ENCODE peak calls at places on chromosomes 3 and 15, in ten cellular contexts. One of them, this sample, is unnamed.
A peak's percentile ranks its signal among the peaks of the same experiment; 100 is the strongest.

GRCh38 chr3:178808748-178809147 is 262.9 kb downstream of the ZMAT3 start:
- DNase-seq in ACHN: no peak
- DNase-seq in OCI-LY7: no peak
- DNase-seq in stimulated activated CD4-positive, alpha-beta T cell treated with anti-CD3 and anti-CD28 coated beads, TNF-alpha, amount 100 ng/mL, for 1 hour: no peak
- DNase-seq in ELF-1: no peak
- DNase-seq in activated CD8-positive, alpha-beta memory T cell treated with anti-CD3 and anti-CD28 coated beads, Interleukin-2, amount 50 U/mL, for 48 hours: no peak
- DNase-seq in SJCRH30: no peak
- DNase-seq in retina: no peak
- DNase-seq in fibroblast of mammary gland: no peak
- DNase-seq in NCI-H1436: no peak
- DNase-seq in this sample: no peak

GRCh38 chr15:101090460-101090853 is 161.4 kb downstream of the CHSY1 start:
- DNase-seq in SJCRH30: peak; percentile 61
- DNase-seq in ACHN: no peak
- DNase-seq in retina: no peak
- DNase-seq in OCI-LY7: no peak
- DNase-seq in activated CD8-positive, alpha-beta memory T cell treated with anti-CD3 and anti-CD28 coated beads, Interleukin-2, amount 50 U/mL, for 48 hours: no peak
- DNase-seq in ELF-1: no peak
- DNase-seq in NCI-H1436: no peak
- DNase-seq in stimulated activated CD4-positive, alpha-beta T cell treated with anti-CD3 and anti-CD28 coated beads, TNF-alpha, amount 100 ng/mL, for 1 hour: no peak
- DNase-seq in fibroblast of mammary gland: no peak
- DNase-seq in this sample: no peak

GRCh38 chr15:60137711-60138396 is 133.7 kb downstream of the FOXB1 start:
- DNase-seq in NCI-H1436: no peak
- DNase-seq in SJCRH30: peak; percentile 15
- DNase-seq in fibroblast of mammary gland: peak; percentile 8
- DNase-seq in retina: no peak
- DNase-seq in stimulated activated CD4-positive, alpha-beta T cell treated with anti-CD3 and anti-CD28 coated beads, TNF-alpha, amount 100 ng/mL, for 1 hour: no peak
- DNase-seq in ELF-1: peak; percentile 13
- DNase-seq in ACHN: peak; percentile 69
- DNase-seq in activated CD8-positive, alpha-beta memory T cell treated with anti-CD3 and anti-CD28 coated beads, Interleukin-2, amount 50 U/mL, for 48 hours: no peak
- DNase-seq in OCI-LY7: no peak
- DNase-seq in this sample: no peak

GRCh38 chr15:63348392-63348791 is 33.3 kb downstream of the CA12 start:
- DNase-seq in OCI-LY7: no peak
- DNase-seq in stimulated activated CD4-positive, alpha-beta T cell treated with anti-CD3 and anti-CD28 coated beads, TNF-alpha, amount 100 ng/mL, for 1 hour: no peak
- DNase-seq in activated CD8-positive, alpha-beta memory T cell treated with anti-CD3 and anti-CD28 coated beads, Interleukin-2, amount 50 U/mL, for 48 hours: no peak
- DNase-seq in ELF-1: no peak
- DNase-seq in fibroblast of mammary gland: peak; percentile 56
- DNase-seq in SJCRH30: peak; percentile 42
- DNase-seq in NCI-H1436: no peak
- DNase-seq in ACHN: peak; percentile 69
- DNase-seq in retina: no peak
- DNase-seq in this sample: peak; percentile 79

GRCh38 chr3:134232976-134233375 is 17.7 kb downstream of the RYK start:
- DNase-seq in stimulated activated CD4-positive, alpha-beta T cell treated with anti-CD3 and anti-CD28 coated beads, TNF-alpha, amount 100 ng/mL, for 1 hour: no peak
- DNase-seq in ELF-1: no peak
- DNase-seq in fibroblast of mammary gland: no peak
- DNase-seq in SJCRH30: no peak
- DNase-seq in ACHN: no peak
- DNase-seq in activated CD8-positive, alpha-beta memory T cell treated with anti-CD3 and anti-CD28 coated beads, Interleukin-2, amount 50 U/mL, for 48 hours: no peak
- DNase-seq in NCI-H1436: no peak
- DNase-seq in retina: no peak
- DNase-seq in OCI-LY7: no peak
- DNase-seq in this sample: no peak

GRCh38 chr3:53134631-53135232 is 4.5 kb upstream of the RFT1 start:
- DNase-seq in SJCRH30: peak; percentile 69
- DNase-seq in fibroblast of mammary gland: peak; percentile 65
- DNase-seq in ELF-1: peak; percentile 86
- DNase-seq in retina: peak; percentile 64
- DNase-seq in NCI-H1436: peak; percentile 19
- DNase-seq in stimulated activated CD4-positive, alpha-beta T cell treated with anti-CD3 and anti-CD28 coated beads, TNF-alpha, amount 100 ng/mL, for 1 hour: peak; percentile 38
- DNase-seq in activated CD8-positive, alpha-beta memory T cell treated with anti-CD3 and anti-CD28 coated beads, Interleukin-2, amount 50 U/mL, for 48 hours: peak; percentile 81
- DNase-seq in OCI-LY7: peak; percentile 85
- DNase-seq in ACHN: peak; percentile 65
- DNase-seq in this sample: no peak

GRCh38 chr3:32453346-32453745 is 49.3 kb downstream of the CMTM6 start:
- DNase-seq in OCI-LY7: no peak
- DNase-seq in fibroblast of mammary gland: peak; percentile 57
- DNase-seq in ELF-1: no peak
- DNase-seq in activated CD8-positive, alpha-beta memory T cell treated with anti-CD3 and anti-CD28 coated beads, Interleukin-2, amount 50 U/mL, for 48 hours: peak; percentile 13
- DNase-seq in SJCRH30: no peak
- DNase-seq in NCI-H1436: no peak
- DNase-seq in stimulated activated CD4-positive, alpha-beta T cell treated with anti-CD3 and anti-CD28 coated beads, TNF-alpha, amount 100 ng/mL, for 1 hour: no peak
- DNase-seq in retina: no peak
- DNase-seq in ACHN: no peak
- DNase-seq in this sample: peak; percentile 52

GRCh38 chr15:98647026-98647773 is 1.1 kb upstream of the IGF1R start:
- DNase-seq in ELF-1: peak; percentile 77
- DNase-seq in fibroblast of mammary gland: peak; percentile 60
- DNase-seq in ACHN: peak; percentile 84
- DNase-seq in OCI-LY7: peak; percentile 81
- DNase-seq in stimulated activated CD4-positive, alpha-beta T cell treated with anti-CD3 and anti-CD28 coated beads, TNF-alpha, amount 100 ng/mL, for 1 hour: peak; percentile 54
- DNase-seq in activated CD8-positive, alpha-beta memory T cell treated with anti-CD3 and anti-CD28 coated beads, Interleukin-2, amount 50 U/mL, for 48 hours: peak; percentile 83
- DNase-seq in retina: peak; percentile 90
- DNase-seq in NCI-H1436: no peak
- DNase-seq in SJCRH30: peak; percentile 88
- DNase-seq in this sample: no peak

GRCh38 chr3:159366476-159366875 is 564.6 kb downstream of the MFSD1 start:
- DNase-seq in ACHN: no peak
- DNase-seq in retina: no peak
- DNase-seq in OCI-LY7: no peak
- DNase-seq in activated CD8-positive, alpha-beta memory T cell treated with anti-CD3 and anti-CD28 coated beads, Interleukin-2, amount 50 U/mL, for 48 hours: no peak
- DNase-seq in ELF-1: no peak
- DNase-seq in NCI-H1436: no peak
- DNase-seq in fibroblast of mammary gland: no peak
- DNase-seq in SJCRH30: no peak
- DNase-seq in stimulated activated CD4-positive, alpha-beta T cell treated with anti-CD3 and anti-CD28 coated beads, TNF-alpha, amount 100 ng/mL, for 1 hour: no peak
- DNase-seq in this sample: no peak

GRCh38 chr3:171245796-171246453 is 214.3 kb downstream of the TNIK start:
- DNase-seq in OCI-LY7: no peak
- DNase-seq in stimulated activated CD4-positive, alpha-beta T cell treated with anti-CD3 and anti-CD28 coated beads, TNF-alpha, amount 100 ng/mL, for 1 hour: no peak
- DNase-seq in NCI-H1436: no peak
- DNase-seq in activated CD8-positive, alpha-beta memory T cell treated with anti-CD3 and anti-CD28 coated beads, Interleukin-2, amount 50 U/mL, for 48 hours: no peak
- DNase-seq in retina: no peak
- DNase-seq in ELF-1: no peak
- DNase-seq in fibroblast of mammary gland: no peak
- DNase-seq in SJCRH30: no peak
- DNase-seq in ACHN: no peak
- DNase-seq in this sample: no peak

GRCh38 chr3:3189961-3190360 is 10.5 kb upstream of the CRBN start:
- DNase-seq in activated CD8-positive, alpha-beta memory T cell treated with anti-CD3 and anti-CD28 coated beads, Interleukin-2, amount 50 U/mL, for 48 hours: no peak
- DNase-seq in stimulated activated CD4-positive, alpha-beta T cell treated with anti-CD3 and anti-CD28 coated beads, TNF-alpha, amount 100 ng/mL, for 1 hour: no peak
- DNase-seq in retina: no peak
- DNase-seq in ELF-1: no peak
- DNase-seq in fibroblast of mammary gland: peak; percentile 7
- DNase-seq in ACHN: no peak
- DNase-seq in SJCRH30: no peak
- DNase-seq in OCI-LY7: no peak
- DNase-seq in NCI-H1436: no peak
- DNase-seq in this sample: no peak

GRCh38 chr3:69901802-69902201 is 97.7 kb upstream of the SAMMSON start:
- DNase-seq in OCI-LY7: no peak
- DNase-seq in activated CD8-positive, alpha-beta memory T cell treated with anti-CD3 and anti-CD28 coated beads, Interleukin-2, amount 50 U/mL, for 48 hours: no peak
- DNase-seq in retina: no peak
- DNase-seq in NCI-H1436: no peak
- DNase-seq in stimulated activated CD4-positive, alpha-beta T cell treated with anti-CD3 and anti-CD28 coated beads, TNF-alpha, amount 100 ng/mL, for 1 hour: no peak
- DNase-seq in SJCRH30: no peak
- DNase-seq in ACHN: no peak
- DNase-seq in fibroblast of mammary gland: no peak
- DNase-seq in ELF-1: no peak
- DNase-seq in this sample: no peak

GRCh38 chr3:85652322-85652721 is 693.5 kb downstream of the CADM2 start:
- DNase-seq in ACHN: no peak
- DNase-seq in SJCRH30: no peak
- DNase-seq in OCI-LY7: no peak
- DNase-seq in retina: no peak
- DNase-seq in NCI-H1436: no peak
- DNase-seq in fibroblast of mammary gland: no peak
- DNase-seq in activated CD8-positive, alpha-beta memory T cell treated with anti-CD3 and anti-CD28 coated beads, Interleukin-2, amount 50 U/mL, for 48 hours: no peak
- DNase-seq in stimulated activated CD4-positive, alpha-beta T cell treated with anti-CD3 and anti-CD28 coated beads, TNF-alpha, amount 100 ng/mL, for 1 hour: no peak
- DNase-seq in ELF-1: no peak
- DNase-seq in this sample: no peak

GRCh38 chr3:46296826-46297225 is 54.6 kb downstream of the CCR3 start:
- DNase-seq in NCI-H1436: no peak
- DNase-seq in OCI-LY7: no peak
- DNase-seq in fibroblast of mammary gland: no peak
- DNase-seq in stimulated activated CD4-positive, alpha-beta T cell treated with anti-CD3 and anti-CD28 coated beads, TNF-alpha, amount 100 ng/mL, for 1 hour: no peak
- DNase-seq in SJCRH30: no peak
- DNase-seq in ELF-1: no peak
- DNase-seq in retina: no peak
- DNase-seq in ACHN: no peak
- DNase-seq in activated CD8-positive, alpha-beta memory T cell treated with anti-CD3 and anti-CD28 coated beads, Interleukin-2, amount 50 U/mL, for 48 hours: no peak
- DNase-seq in this sample: no peak

GRCh38 chr3:27452368-27453090 is 31.7 kb downstream of the SLC4A7 start:
- DNase-seq in ACHN: no peak
- DNase-seq in SJCRH30: no peak
- DNase-seq in stimulated activated CD4-positive, alpha-beta T cell treated with anti-CD3 and anti-CD28 coated beads, TNF-alpha, amount 100 ng/mL, for 1 hour: no peak
- DNase-seq in fibroblast of mammary gland: no peak
- DNase-seq in OCI-LY7: no peak
- DNase-seq in ELF-1: no peak
- DNase-seq in retina: no peak
- DNase-seq in NCI-H1436: no peak
- DNase-seq in activated CD8-positive, alpha-beta memory T cell treated with anti-CD3 and anti-CD28 coated beads, Interleukin-2, amount 50 U/mL, for 48 hours: no peak
- DNase-seq in this sample: no peak

GRCh38 chr3:53254810-53255359 is 937 bp downstream of the TKT start:
- DNase-seq in stimulated activated CD4-positive, alpha-beta T cell treated with anti-CD3 and anti-CD28 coated beads, TNF-alpha, amount 100 ng/mL, for 1 hour: peak; percentile 30
- DNase-seq in NCI-H1436: peak; percentile 3
- DNase-seq in ACHN: peak; percentile 49
- DNase-seq in retina: peak; percentile 80
- DNase-seq in OCI-LY7: peak; percentile 78
- DNase-seq in SJCRH30: peak; percentile 71
- DNase-seq in fibroblast of mammary gland: peak; percentile 51
- DNase-seq in activated CD8-positive, alpha-beta memory T cell treated with anti-CD3 and anti-CD28 coated beads, Interleukin-2, amount 50 U/mL, for 48 hours: peak; percentile 81
- DNase-seq in ELF-1: peak; percentile 83
- DNase-seq in this sample: no peak

GRCh38 chr15:37291920-37292319 is 191.6 kb upstream of the MEIS2 start:
- DNase-seq in OCI-LY7: no peak
- DNase-seq in NCI-H1436: no peak
- DNase-seq in retina: no peak
- DNase-seq in stimulated activated CD4-positive, alpha-beta T cell treated with anti-CD3 and anti-CD28 coated beads, TNF-alpha, amount 100 ng/mL, for 1 hour: no peak
- DNase-seq in ELF-1: no peak
- DNase-seq in fibroblast of mammary gland: no peak
- DNase-seq in activated CD8-positive, alpha-beta memory T cell treated with anti-CD3 and anti-CD28 coated beads, Interleukin-2, amount 50 U/mL, for 48 hours: no peak
- DNase-seq in ACHN: no peak
- DNase-seq in SJCRH30: no peak
- DNase-seq in this sample: no peak

GRCh38 chr3:164222200-164222599 is 856.1 kb downstream of the SI start:
- DNase-seq in fibroblast of mammary gland: no peak
- DNase-seq in activated CD8-positive, alpha-beta memory T cell treated with anti-CD3 and anti-CD28 coated beads, Interleukin-2, amount 50 U/mL, for 48 hours: no peak
- DNase-seq in SJCRH30: peak; percentile 14
- DNase-seq in retina: peak; percentile 12
- DNase-seq in ELF-1: no peak
- DNase-seq in stimulated activated CD4-positive, alpha-beta T cell treated with anti-CD3 and anti-CD28 coated beads, TNF-alpha, amount 100 ng/mL, for 1 hour: no peak
- DNase-seq in NCI-H1436: no peak
- DNase-seq in ACHN: no peak
- DNase-seq in OCI-LY7: no peak
- DNase-seq in this sample: peak; percentile 71

GRCh38 chr3:66418432-66419052 is 82.3 kb downstream of the LRIG1 start:
- DNase-seq in activated CD8-positive, alpha-beta memory T cell treated with anti-CD3 and anti-CD28 coated beads, Interleukin-2, amount 50 U/mL, for 48 hours: no peak
- DNase-seq in ELF-1: no peak
- DNase-seq in ACHN: no peak
- DNase-seq in fibroblast of mammary gland: no peak
- DNase-seq in stimulated activated CD4-positive, alpha-beta T cell treated with anti-CD3 and anti-CD28 coated beads, TNF-alpha, amount 100 ng/mL, for 1 hour: no peak
- DNase-seq in OCI-LY7: no peak
- DNase-seq in NCI-H1436: no peak
- DNase-seq in retina: no peak
- DNase-seq in SJCRH30: no peak
- DNase-seq in this sample: no peak

GRCh38 chr3:3705090-3705775 is 94.0 kb upstream of the LRRN1 start:
- DNase-seq in stimulated activated CD4-positive, alpha-beta T cell treated with anti-CD3 and anti-CD28 coated beads, TNF-alpha, amount 100 ng/mL, for 1 hour: no peak
- DNase-seq in NCI-H1436: no peak
- DNase-seq in fibroblast of mammary gland: no peak
- DNase-seq in activated CD8-positive, alpha-beta memory T cell treated with anti-CD3 and anti-CD28 coated beads, Interleukin-2, amount 50 U/mL, for 48 hours: no peak
- DNase-seq in ACHN: no peak
- DNase-seq in ELF-1: no peak
- DNase-seq in retina: no peak
- DNase-seq in OCI-LY7: no peak
- DNase-seq in SJCRH30: peak; percentile 68
- DNase-seq in this sample: no peak

GRCh38 chr3:31957106-31957505 is 24.0 kb downstream of the OSBPL10 start:
- DNase-seq in NCI-H1436: no peak
- DNase-seq in ELF-1: no peak
- DNase-seq in stimulated activated CD4-positive, alpha-beta T cell treated with anti-CD3 and anti-CD28 coated beads, TNF-alpha, amount 100 ng/mL, for 1 hour: no peak
- DNase-seq in ACHN: no peak
- DNase-seq in OCI-LY7: no peak
- DNase-seq in activated CD8-positive, alpha-beta memory T cell treated with anti-CD3 and anti-CD28 coated beads, Interleukin-2, amount 50 U/mL, for 48 hours: no peak
- DNase-seq in retina: no peak
- DNase-seq in SJCRH30: peak; percentile 9
- DNase-seq in fibroblast of mammary gland: peak; percentile 70
- DNase-seq in this sample: no peak

GRCh38 chr15:73989001-73989798 is 2.9 kb downstream of the STOML1 start:
- DNase-seq in OCI-LY7: no peak
- DNase-seq in retina: no peak
- DNase-seq in ELF-1: no peak
- DNase-seq in stimulated activated CD4-positive, alpha-beta T cell treated with anti-CD3 and anti-CD28 coated beads, TNF-alpha, amount 100 ng/mL, for 1 hour: no peak
- DNase-seq in ACHN: peak; percentile 75
- DNase-seq in SJCRH30: peak; percentile 48
- DNase-seq in activated CD8-positive, alpha-beta memory T cell treated with anti-CD3 and anti-CD28 coated beads, Interleukin-2, amount 50 U/mL, for 48 hours: no peak
- DNase-seq in NCI-H1436: no peak
- DNase-seq in fibroblast of mammary gland: peak; percentile 88
- DNase-seq in this sample: peak; percentile 67

GRCh38 chr3:194637541-194638400 is 4.6 kb upstream of the TMEM44 start:
- DNase-seq in NCI-H1436: no peak
- DNase-seq in retina: no peak
- DNase-seq in SJCRH30: no peak
- DNase-seq in OCI-LY7: no peak
- DNase-seq in ELF-1: no peak
- DNase-seq in activated CD8-positive, alpha-beta memory T cell treated with anti-CD3 and anti-CD28 coated beads, Interleukin-2, amount 50 U/mL, for 48 hours: peak; percentile 39
- DNase-seq in fibroblast of mammary gland: no peak
- DNase-seq in stimulated activated CD4-positive, alpha-beta T cell treated with anti-CD3 and anti-CD28 coated beads, TNF-alpha, amount 100 ng/mL, for 1 hour: no peak
- DNase-seq in ACHN: no peak
- DNase-seq in this sample: no peak

GRCh38 chr3:119690043-119690656 is 12.7 kb upstream of the CFAP91 start:
- DNase-seq in stimulated activated CD4-positive, alpha-beta T cell treated with anti-CD3 and anti-CD28 coated beads, TNF-alpha, amount 100 ng/mL, for 1 hour: no peak
- DNase-seq in retina: no peak
- DNase-seq in ACHN: peak; percentile 40
- DNase-seq in OCI-LY7: peak; percentile 16
- DNase-seq in NCI-H1436: no peak
- DNase-seq in fibroblast of mammary gland: peak; percentile 56
- DNase-seq in SJCRH30: peak; percentile 60
- DNase-seq in activated CD8-positive, alpha-beta memory T cell treated with anti-CD3 and anti-CD28 coated beads, Interleukin-2, amount 50 U/mL, for 48 hours: no peak
- DNase-seq in ELF-1: no peak
- DNase-seq in this sample: no peak

GRCh38 chr15:66692808-66693596 is 9.0 kb upstream of the SMAD6 start:
- DNase-seq in ELF-1: no peak
- DNase-seq in retina: no peak
- DNase-seq in OCI-LY7: peak; percentile 85
- DNase-seq in ACHN: no peak
- DNase-seq in stimulated activated CD4-positive, alpha-beta T cell treated with anti-CD3 and anti-CD28 coated beads, TNF-alpha, amount 100 ng/mL, for 1 hour: no peak
- DNase-seq in SJCRH30: no peak
- DNase-seq in fibroblast of mammary gland: no peak
- DNase-seq in activated CD8-positive, alpha-beta memory T cell treated with anti-CD3 and anti-CD28 coated beads, Interleukin-2, amount 50 U/mL, for 48 hours: no peak
- DNase-seq in NCI-H1436: no peak
- DNase-seq in this sample: no peak

GRCh38 chr3:69305011-69305410 is 80.9 kb downstream of the FRMD4B start:
- DNase-seq in ACHN: peak; percentile 17
- DNase-seq in OCI-LY7: no peak
- DNase-seq in SJCRH30: no peak
- DNase-seq in ELF-1: no peak
- DNase-seq in retina: no peak
- DNase-seq in activated CD8-positive, alpha-beta memory T cell treated with anti-CD3 and anti-CD28 coated beads, Interleukin-2, amount 50 U/mL, for 48 hours: no peak
- DNase-seq in stimulated activated CD4-positive, alpha-beta T cell treated with anti-CD3 and anti-CD28 coated beads, TNF-alpha, amount 100 ng/mL, for 1 hour: no peak
- DNase-seq in fibroblast of mammary gland: peak; percentile 25
- DNase-seq in NCI-H1436: no peak
- DNase-seq in this sample: peak; percentile 44

GRCh38 chr15:51775967-51776816 is 24.8 kb downstream of the TMOD2 start:
- DNase-seq in ELF-1: peak; percentile 68
- DNase-seq in stimulated activated CD4-positive, alpha-beta T cell treated with anti-CD3 and anti-CD28 coated beads, TNF-alpha, amount 100 ng/mL, for 1 hour: no peak
- DNase-seq in ACHN: peak; percentile 52
- DNase-seq in retina: peak; percentile 48
- DNase-seq in fibroblast of mammary gland: peak; percentile 66
- DNase-seq in SJCRH30: peak; percentile 74
- DNase-seq in activated CD8-positive, alpha-beta memory T cell treated with anti-CD3 and anti-CD28 coated beads, Interleukin-2, amount 50 U/mL, for 48 hours: no peak
- DNase-seq in OCI-LY7: peak; percentile 61
- DNase-seq in NCI-H1436: no peak
- DNase-seq in this sample: no peak

GRCh38 chr15:57256941-57257340 is 119.4 kb upstream of the CGNL1 start:
- DNase-seq in OCI-LY7: no peak
- DNase-seq in stimulated activated CD4-positive, alpha-beta T cell treated with anti-CD3 and anti-CD28 coated beads, TNF-alpha, amount 100 ng/mL, for 1 hour: no peak
- DNase-seq in retina: no peak
- DNase-seq in NCI-H1436: no peak
- DNase-seq in SJCRH30: no peak
- DNase-seq in fibroblast of mammary gland: no peak
- DNase-seq in activated CD8-positive, alpha-beta memory T cell treated with anti-CD3 and anti-CD28 coated beads, Interleukin-2, amount 50 U/mL, for 48 hours: no peak
- DNase-seq in ELF-1: no peak
- DNase-seq in ACHN: no peak
- DNase-seq in this sample: no peak

This sample was measured in retinal pigment epithelial cell.